ENCODE peak calls at places on chromosomes 3 and 15, in seven cellular contexts. A is left lung, I is cardiac septum, B is immature natural killer cell, R is NCI-H2081, O is Caki2, T is T-helper 1 cell. V is an unnamed sample.

GRCh38 chr3:122146466-122146865 is 37.0 kb upstream of the CASR start:
- DNase-seq in B (no peak), I (no peak), A (no peak), T (no peak), R (no peak), O (no peak), V (no peak)

GRCh38 chr3:194395767-194396527 is 3.1 kb downstream of the GP5 start:
- DNase-seq in T (peak; percentile 20), A (peak; percentile 76), B (no peak), I (no peak), R (no peak), O (no peak), V (peak; percentile 57)

GRCh38 chr3:197234947-197235914 is 63.2 kb downstream of the DLG1 start:
- DNase-seq in I (no peak), O (no peak), B (no peak), R (peak; percentile 16), T (no peak), A (no peak), V (no peak)

GRCh38 chr3:58052373-58053273 is 44.4 kb downstream of the FLNB start:
- DNase-seq in I (peak; percentile 90), A (no peak), R (no peak), B (no peak), O (peak; percentile 91), T (no peak), V (peak; percentile 94)

GRCh38 chr3:23735575-23736326 is 70.0 kb upstream of the UBE2E1 start:
- DNase-seq in A (no peak), R (peak; percentile 71), T (no peak), I (no peak), B (no peak), O (no peak), V (no peak)

GRCh38 chr3:196499807-196500524 is 3.6 kb downstream of the RNF168 start:
- DNase-seq in O (no peak), R (no peak), A (no peak), T (no peak), B (no peak), I (no peak), V (no peak)

GRCh38 chr15:98428253-98428989 is 219.9 kb upstream of the IGF1R start:
- DNase-seq in O (peak; percentile 78), I (peak; percentile 88), A (peak; percentile 95), R (peak; percentile 45), B (peak; percentile 49), T (peak; percentile 40), V (peak; percentile 68)

GRCh38 chr15:40932625-40933519 is 3.7 kb downstream of the DLL4 start:
- DNase-seq in I (no peak), T (no peak), O (no peak), A (no peak), R (peak; percentile 57), B (no peak), V (no peak)

GRCh38 chr15:58189148-58189811 is 51.1 kb downstream of the AQP9 start:
- DNase-seq in B (no peak), T (no peak), R (no peak), I (no peak), O (no peak), A (no peak), V (no peak)

GRCh38 chr3:150251187-150251592 is 156.9 kb upstream of the TSC22D2 start:
- DNase-seq in B (no peak), O (no peak), T (no peak), A (no peak), I (no peak), R (peak; percentile 46), V (no peak)

GRCh38 chr15:63134245-63134644 is 12.6 kb downstream of the LACTB start:
- DNase-seq in B (no peak), A (no peak), I (no peak), T (no peak), O (no peak), R (no peak), V (no peak)

GRCh38 chr3:181252626-181253025 is 263.1 kb upstream of the DNAJC19 start:
- DNase-seq in O (no peak), I (no peak), R (peak; percentile 98), B (no peak), T (no peak), A (no peak), V (no peak)